ENCODE peak calls at places on chromosomes 5 and 9, in four cellular contexts. T is occipital lobe; Q is NCI-H526; H is CD4-positive, CD25-positive, alpha-beta regulatory T cell. S is an unnamed sample.

GRCh38 chr9:11194249-11194648 is 581.4 kb upstream of the PTPRD start:
- DNase-seq in T (no peak), Q (no peak), H (no peak), S (peak; percentile 9)

GRCh38 chr5:53259176-53259575 is 149.6 kb upstream of the MOCS2 start:
- DNase-seq in T (no peak), Q (no peak), H (no peak), S (no peak)

GRCh38 chr5:108588323-108588722 is 159.4 kb upstream of the FER start:
- DNase-seq in T (no peak), Q (no peak), H (no peak), S (no peak)

GRCh38 chr5:187617-188451 is 3.5 kb upstream of the LRRC14B start:
- DNase-seq in T (no peak), Q (peak; percentile 42), H (no peak), S (no peak)

GRCh38 chr5:64340293-64340692 is 165.5 kb upstream of the RGS7BP start:
- DNase-seq in T (no peak), Q (no peak), H (no peak), S (no peak)

GRCh38 chr5:149337746-149338145 is 7.6 kb upstream of the GRPEL2 start:
- DNase-seq in T (no peak), Q (peak; percentile 77), H (no peak), S (no peak)

GRCh38 chr5:79886940-79887339 is 104.1 kb downstream of the MTX3 start:
- DNase-seq in T (no peak), Q (no peak), H (no peak), S (no peak)

GRCh38 chr5:10678236-10678635 is 82.8 kb downstream of the DAP start:
- DNase-seq in T (no peak), Q (no peak), H (no peak), S (no peak)

GRCh38 chr9:129511320-129511900 is 109.5 kb downstream of the C9orf50 start:
- DNase-seq in T (no peak), Q (no peak), H (no peak), S (no peak)

GRCh38 chr9:114603183-114603582 is 7.9 kb upstream of the TMEM268 start:
- DNase-seq in T (no peak), Q (no peak), H (no peak), S (no peak)

GRCh38 chr5:112186401-112186990 is 232.6 kb downstream of the EPB41L4A start:
- DNase-seq in T (no peak), Q (peak; percentile 70), H (no peak), S (no peak)

GRCh38 chr9:99030082-99030481 is 74.8 kb upstream of the TGFBR1 start:
- DNase-seq in T (no peak), Q (no peak), H (no peak), S (peak; percentile 8)

GRCh38 chr9:121013911-121014310 is 36.2 kb downstream of the C5 start:
- DNase-seq in T (no peak), Q (no peak), H (no peak), S (no peak)

GRCh38 chr5:139982157-139982974 is 60.7 kb downstream of the NRG2 start:
- DNase-seq in T (no peak), Q (no peak), H (no peak), S (no peak)

S was measured in MG63.